ENCODE peak calls at places on chromosomes 3 and 15, in six cellular contexts. M is type B pancreatic cell; Z is CD8-positive, alpha-beta T cell; B is neural progenitor cell; G is lung; N is body of pancreas. O is an unnamed sample.

GRCh38 chr3:149765762-149766334 is 13.6 kb upstream of the COMMD2 start:
- DNase-seq in N (no peak), B (peak; percentile 27), G (no peak), Z (no peak), M (no peak), O (no peak)

GRCh38 chr3:98733778-98734281 is 29.3 kb upstream of the ST3GAL6 start:
- DNase-seq in Z (no peak), B (peak; percentile 27), M (no peak), G (no peak), N (peak; percentile 12), O (peak; percentile 54)

GRCh38 chr3:179493260-179493659 is 42.0 kb upstream of the GNB4 start:
- DNase-seq in B (no peak), N (no peak), Z (no peak), M (no peak), G (no peak), O (no peak)

GRCh38 chr3:139394116-139394515 is 4.7 kb upstream of the COPB2 start:
- DNase-seq in Z (no peak), M (no peak), B (no peak), N (no peak), G (no peak), O (no peak)

GRCh38 chr15:84962975-84963374 is 18.7 kb upstream of the PDE8A start:
- DNase-seq in Z (no peak), N (no peak), B (no peak), M (no peak), G (no peak), O (no peak)

GRCh38 chr3:131701153-131701791 is 198.5 kb upstream of the MRPL3 start:
- DNase-seq in B (no peak), M (no peak), G (no peak), Z (no peak), N (no peak), O (no peak)

GRCh38 chr3:128425846-128426127 is 40.9 kb downstream of the DNAJB8 start:
- DNase-seq in Z (no peak), M (no peak), N (no peak), G (no peak), B (no peak), O (no peak)

GRCh38 chr15:93941687-93942086 is 289.7 kb upstream of the MCTP2 start:
- DNase-seq in B (no peak), G (no peak), Z (no peak), M (no peak), N (no peak), O (no peak)

GRCh38 chr3:38153986-38154608 is 11.2 kb upstream of the OXSR1 start:
- DNase-seq in B (no peak), M (no peak), N (no peak), G (no peak), Z (no peak), O (no peak)

GRCh38 chr15:99925661-99926461 is 192.6 kb upstream of the LYSMD4 start:
- DNase-seq in N (peak; percentile 70), B (peak; percentile 54), Z (peak; percentile 71), M (no peak), G (peak; percentile 75), O (peak; percentile 41)

DNA sequence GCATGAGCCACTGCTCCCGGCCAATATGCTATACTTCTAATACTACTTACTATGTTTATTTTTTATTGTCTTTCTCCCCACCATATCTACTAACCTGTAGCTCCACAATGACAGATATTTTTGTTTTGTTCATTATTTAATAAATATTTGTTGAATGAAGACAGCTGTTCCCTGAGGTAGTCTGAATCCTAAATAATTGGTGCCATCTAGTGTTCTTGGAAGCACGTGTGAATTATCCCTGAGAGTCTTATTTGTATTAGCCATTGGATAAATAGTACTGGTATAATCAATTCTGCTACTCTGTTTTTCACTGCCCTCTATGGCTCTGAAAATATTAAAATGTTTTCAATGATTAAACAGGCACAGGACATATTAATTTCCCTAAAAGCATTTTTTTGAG is 5.6 kb upstream of the APPL1 start:
- DNase-seq in N (no peak), G (no peak), Z (no peak), M (no peak), B (peak; percentile 36), O (no peak)
- TF ChIP-seq CTCF in N (peak; percentile 43), G (no peak), Z (no peak), M (peak; percentile 59), B (peak; percentile 56), O (no peak)

DNA sequence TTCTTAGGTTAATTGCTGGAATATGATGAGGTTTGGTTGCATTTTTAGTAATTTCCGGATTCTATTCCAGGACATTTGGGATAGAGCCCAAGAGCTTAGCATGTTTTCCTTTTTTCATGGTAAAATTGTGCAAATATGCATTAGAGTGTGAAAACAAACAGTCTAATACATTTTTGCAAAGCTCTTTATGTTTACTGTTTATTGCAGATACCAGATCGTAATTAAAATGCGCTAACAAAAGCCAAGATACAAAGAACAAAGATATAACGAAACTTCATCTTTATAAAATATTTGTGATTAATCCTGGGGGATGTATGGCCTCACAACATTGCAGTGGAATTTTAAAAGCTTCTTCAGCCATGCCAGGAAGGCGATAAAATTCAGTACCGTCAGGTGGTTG is 94.5 kb upstream of the TBC1D5 start:
- DNase-seq in G (no peak), B (no peak), M (no peak), N (no peak), Z (no peak), O (no peak)
- TF ChIP-seq CTCF in G (no peak), B (no peak), M (no peak), N (no peak), Z (no peak), O (no peak)

DNA sequence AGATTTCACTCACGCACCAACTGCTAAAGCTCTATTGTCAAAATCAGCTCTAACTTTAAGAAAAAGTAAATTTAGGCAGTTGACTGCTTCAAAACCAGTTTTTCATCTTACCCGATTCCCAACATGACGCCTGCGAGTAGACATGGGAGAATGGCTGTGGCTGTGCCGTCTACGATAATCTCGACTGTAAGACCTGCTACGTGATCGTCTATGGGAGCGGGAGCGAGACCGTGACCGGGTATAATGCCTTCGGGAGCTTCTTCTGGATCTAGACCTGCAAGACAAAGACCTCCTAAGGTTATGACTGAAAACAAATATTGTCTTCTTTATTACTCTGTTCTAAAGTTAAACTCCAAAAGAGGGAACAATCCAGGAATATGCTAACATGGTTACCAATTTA is 12.5 kb downstream of the TRA2B start:
- DNase-seq in M (no peak), G (no peak), B (peak; percentile 22), Z (no peak), N (no peak), O (no peak)
- TF ChIP-seq CTCF in M (no peak), G (no peak), B (no peak), Z (no peak), N (no peak), O (no peak)

DNA sequence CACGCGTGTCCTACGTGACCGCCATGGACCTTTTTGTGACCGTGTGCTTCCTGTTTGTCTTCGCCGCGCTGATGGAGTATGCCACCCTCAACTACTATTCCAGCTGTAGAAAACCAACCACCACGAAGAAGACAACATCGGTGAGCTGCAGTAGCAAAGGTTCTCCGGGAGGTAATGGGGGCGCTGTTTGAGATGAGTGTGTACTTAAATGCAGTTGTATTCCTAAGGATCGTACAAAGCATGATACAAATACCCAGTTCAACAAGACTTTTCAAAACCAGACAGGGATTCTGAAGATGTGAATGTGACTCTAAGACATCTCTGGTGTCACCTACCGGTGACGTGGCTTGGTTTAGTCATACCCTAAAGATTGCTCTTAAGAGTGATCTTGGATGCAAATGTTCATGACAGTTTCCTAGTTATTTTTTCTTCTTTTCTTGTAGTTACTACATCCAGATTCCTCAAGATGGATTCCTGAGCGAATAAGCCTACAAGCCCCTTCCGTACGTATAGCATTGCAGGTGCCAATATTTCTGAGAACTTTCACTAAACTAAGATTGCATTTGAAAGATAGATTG is 556.6 kb downstream of the GABRG3 start:
- DNase-seq in B (peak; percentile 19), G (no peak), Z (no peak), M (no peak), N (no peak), O (no peak)
- TF ChIP-seq CTCF in B (peak; percentile 46), G (no peak), Z (no peak), M (no peak), N (no peak), O (peak; percentile 27)

GRCh38 chr3:129627350-129628168 is 21.1 kb upstream of the PLXND1 start:
- DNase-seq in M (no peak), Z (peak; percentile 47), N (peak; percentile 78), B (peak; percentile 82), G (peak; percentile 76), O (peak; percentile 62)

GRCh38 chr3:129629011-129629410 is 22.5 kb upstream of the PLXND1 start:
- DNase-seq in M (no peak), N (no peak), G (no peak), Z (no peak), B (no peak), O (no peak)

GRCh38 chr3:129625071-129625874 is 18.8 kb upstream of the PLXND1 start:
- DNase-seq in N (no peak), M (no peak), Z (no peak), B (no peak), G (no peak), O (no peak)

GRCh38 chr3:129628169-129628522 is 21.7 kb upstream of the PLXND1 start:
- DNase-seq in G (no peak), Z (no peak), N (no peak), M (no peak), B (no peak), O (no peak)

DNA sequence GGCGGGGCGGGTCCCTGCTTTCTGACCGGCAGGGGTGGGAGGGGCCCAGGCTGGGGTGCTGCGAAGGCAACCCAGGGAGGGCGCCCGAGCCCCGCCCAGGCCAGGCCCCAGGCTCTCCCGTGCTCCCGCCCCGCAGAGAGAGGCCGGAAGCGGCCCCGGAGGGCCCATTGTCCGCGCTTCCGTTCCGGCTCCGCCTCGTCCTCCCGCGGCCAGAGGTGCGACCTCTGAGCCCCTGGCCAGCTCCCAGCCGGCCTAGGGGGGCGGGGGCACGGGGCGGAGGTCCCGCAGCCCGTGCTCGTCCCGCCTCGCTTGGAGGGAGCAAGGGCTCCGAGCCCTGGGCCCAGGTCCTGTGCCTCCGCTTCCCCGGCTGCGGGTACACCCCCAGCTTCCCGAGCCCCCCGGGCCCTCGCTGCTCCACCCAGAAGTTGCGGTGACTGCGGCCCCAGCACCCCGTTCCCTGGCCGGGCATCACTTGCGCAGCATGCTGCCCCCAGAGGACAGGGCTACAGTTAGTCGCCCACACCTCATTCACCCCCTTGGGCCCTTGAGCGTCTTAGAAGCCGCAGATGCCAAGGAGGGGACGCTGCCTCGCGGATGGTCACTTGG is 20.4 kb upstream of the PLXND1 start:
- DNase-seq in N (peak; percentile 95), M (peak; percentile 78), B (peak; percentile 89), G (peak; percentile 93), Z (peak; percentile 48), O (peak; percentile 83)
- TF ChIP-seq CTCF in N (no peak), M (peak; percentile 38), B (peak; percentile 7), G (no peak), Z (no peak), O (no peak)

O was measured in nephron progenitor cell.